ENCODE peak calls at places on chromosomes 1 and 21, in five cellular contexts. One of them, this sample, is unnamed.

GRCh38 chr1:170657275-170657853 is 6.6 kb upstream of the PRRX1 start:
- DNase-seq in heart left ventricle: no peak
- DNase-seq in right atrium auricular region: no peak
- DNase-seq in lower lobe of right lung: no peak
- DNase-seq in HL-60: no peak
- DNase-seq in this sample: no peak

GRCh38 chr1:6447818-6448748 is 17.9 kb downstream of the TNFRSF25 start:
- DNase-seq in heart left ventricle: no peak
- DNase-seq in right atrium auricular region: no peak
- DNase-seq in lower lobe of right lung: no peak
- DNase-seq in HL-60: no peak
- DNase-seq in this sample: no peak

GRCh38 chr1:45381243-45381642 is 41.0 kb upstream of the MUTYH start:
- DNase-seq in heart left ventricle: no peak
- DNase-seq in right atrium auricular region: no peak
- DNase-seq in lower lobe of right lung: no peak
- DNase-seq in HL-60: no peak
- DNase-seq in this sample: no peak

GRCh38 chr1:163174524-163175437 is 27.9 kb downstream of the RGS5 start:
- DNase-seq in heart left ventricle: peak; percentile 61
- DNase-seq in right atrium auricular region: peak; percentile 72
- DNase-seq in lower lobe of right lung: peak; percentile 58
- DNase-seq in HL-60: peak; percentile 49
- DNase-seq in this sample: peak; percentile 79

GRCh38 chr21:36209626-36210171 is 53.1 kb downstream of the DOP1B start:
- DNase-seq in heart left ventricle: no peak
- DNase-seq in right atrium auricular region: no peak
- DNase-seq in lower lobe of right lung: peak; percentile 52
- DNase-seq in HL-60: peak; percentile 66
- DNase-seq in this sample: no peak

GRCh38 chr1:177278626-177279390 is 108.0 kb downstream of the BRINP2 start:
- DNase-seq in heart left ventricle: no peak
- DNase-seq in right atrium auricular region: no peak
- DNase-seq in lower lobe of right lung: no peak
- DNase-seq in HL-60: no peak
- DNase-seq in this sample: no peak

GRCh38 chr1:152886758-152887409 is 8.8 kb downstream of the SMCP start:
- DNase-seq in heart left ventricle: no peak
- DNase-seq in right atrium auricular region: no peak
- DNase-seq in lower lobe of right lung: no peak
- DNase-seq in HL-60: no peak
- DNase-seq in this sample: no peak

GRCh38 chr1:24641646-24642151 is 1.4 kb upstream of the SRRM1 start:
- DNase-seq in heart left ventricle: peak; percentile 42
- DNase-seq in right atrium auricular region: no peak
- DNase-seq in lower lobe of right lung: peak; percentile 70
- DNase-seq in HL-60: peak; percentile 62
- DNase-seq in this sample: no peak

GRCh38 chr1:93993731-93994130 is 84.5 kb upstream of the GCLM start:
- DNase-seq in heart left ventricle: no peak
- DNase-seq in right atrium auricular region: no peak
- DNase-seq in lower lobe of right lung: no peak
- DNase-seq in HL-60: no peak
- DNase-seq in this sample: no peak

GRCh38 chr1:21655748-21656147 is 13.4 kb downstream of the RAP1GAP start:
- DNase-seq in heart left ventricle: no peak
- DNase-seq in right atrium auricular region: no peak
- DNase-seq in lower lobe of right lung: no peak
- DNase-seq in HL-60: no peak
- DNase-seq in this sample: no peak

GRCh38 chr1:7587726-7588456 is 183.2 kb upstream of the VAMP3 start:
- DNase-seq in heart left ventricle: no peak
- DNase-seq in right atrium auricular region: no peak
- DNase-seq in lower lobe of right lung: peak; percentile 26
- DNase-seq in HL-60: no peak
- DNase-seq in this sample: no peak

GRCh38 chr1:228171221-228171891 is 5.8 kb downstream of the IBA57 start:
- DNase-seq in heart left ventricle: no peak
- DNase-seq in right atrium auricular region: no peak
- DNase-seq in lower lobe of right lung: peak; percentile 33
- DNase-seq in HL-60: no peak
- DNase-seq in this sample: no peak

GRCh38 chr1:155694167-155694566 is 5.3 kb downstream of the DAP3 start:
- DNase-seq in heart left ventricle: no peak
- DNase-seq in right atrium auricular region: no peak
- DNase-seq in lower lobe of right lung: no peak
- DNase-seq in HL-60: no peak
- DNase-seq in this sample: no peak

GRCh38 chr21:34926784-34927548 is 122.1 kb downstream of the RUNX1 start:
- DNase-seq in heart left ventricle: no peak
- DNase-seq in right atrium auricular region: no peak
- DNase-seq in lower lobe of right lung: no peak
- DNase-seq in HL-60: no peak
- DNase-seq in this sample: no peak

GRCh38 chr1:65195495-65196417 is 47.8 kb downstream of the AK4 start:
- DNase-seq in heart left ventricle: no peak
- DNase-seq in right atrium auricular region: no peak
- DNase-seq in lower lobe of right lung: no peak
- DNase-seq in HL-60: no peak
- DNase-seq in this sample: no peak

GRCh38 chr1:192485692-192486436 is 89.7 kb upstream of the RGS1 start:
- DNase-seq in heart left ventricle: peak; percentile 77
- DNase-seq in right atrium auricular region: peak; percentile 90
- DNase-seq in lower lobe of right lung: peak; percentile 47
- DNase-seq in HL-60: no peak
- DNase-seq in this sample: peak; percentile 80

GRCh38 chr1:77655431-77655974 is 27.0 kb downstream of the ZZZ3 start:
- DNase-seq in heart left ventricle: no peak
- DNase-seq in right atrium auricular region: no peak
- DNase-seq in lower lobe of right lung: no peak
- DNase-seq in HL-60: no peak
- DNase-seq in this sample: no peak

GRCh38 chr1:156748670-156749428 is 2.6 kb downstream of the HDGF start:
- DNase-seq in heart left ventricle: peak; percentile 78
- DNase-seq in right atrium auricular region: peak; percentile 83
- DNase-seq in lower lobe of right lung: peak; percentile 73
- DNase-seq in HL-60: peak; percentile 89
- DNase-seq in this sample: peak; percentile 81

GRCh38 chr1:153538315-153538821 is 2.4 kb downstream of the S100A5 start:
- DNase-seq in heart left ventricle: no peak
- DNase-seq in right atrium auricular region: no peak
- DNase-seq in lower lobe of right lung: no peak
- DNase-seq in HL-60: no peak
- DNase-seq in this sample: no peak

GRCh38 chr1:155321577-155322497 is 1.1 kb downstream of the RUSC1 start:
- DNase-seq in heart left ventricle: no peak
- DNase-seq in right atrium auricular region: no peak
- DNase-seq in lower lobe of right lung: no peak
- DNase-seq in HL-60: no peak
- DNase-seq in this sample: no peak

GRCh38 chr1:3053366-3053980 is 15.5 kb upstream of the PRDM16 start:
- DNase-seq in heart left ventricle: no peak
- DNase-seq in right atrium auricular region: no peak
- DNase-seq in lower lobe of right lung: no peak
- DNase-seq in HL-60: no peak
- DNase-seq in this sample: peak; percentile 28

GRCh38 chr1:179816196-179816960 is 61.2 kb downstream of the TOR1AIP2 start:
- DNase-seq in heart left ventricle: peak; percentile 79
- DNase-seq in right atrium auricular region: peak; percentile 70
- DNase-seq in lower lobe of right lung: no peak
- DNase-seq in HL-60: no peak
- DNase-seq in this sample: no peak

GRCh38 chr1:56666112-56666608 is 21.0 kb downstream of the PRKAA2 start:
- DNase-seq in heart left ventricle: no peak
- DNase-seq in right atrium auricular region: no peak
- DNase-seq in lower lobe of right lung: no peak
- DNase-seq in HL-60: no peak
- DNase-seq in this sample: no peak

GRCh38 chr1:29275435-29275834 is 39.1 kb downstream of the PTPRU start:
- DNase-seq in heart left ventricle: no peak
- DNase-seq in right atrium auricular region: no peak
- DNase-seq in lower lobe of right lung: no peak
- DNase-seq in HL-60: no peak
- DNase-seq in this sample: no peak

GRCh38 chr1:219298581-219299148 is 125.0 kb downstream of the LYPLAL1 start:
- DNase-seq in heart left ventricle: no peak
- DNase-seq in right atrium auricular region: peak; percentile 65
- DNase-seq in lower lobe of right lung: no peak
- DNase-seq in HL-60: no peak
- DNase-seq in this sample: no peak

GRCh38 chr1:93738926-93739325 is 57.3 kb upstream of the BCAR3 start:
- DNase-seq in heart left ventricle: no peak
- DNase-seq in right atrium auricular region: no peak
- DNase-seq in lower lobe of right lung: no peak
- DNase-seq in HL-60: no peak
- DNase-seq in this sample: no peak

GRCh38 chr1:57360846-57361407 is 62.9 kb downstream of the DAB1 start:
- DNase-seq in heart left ventricle: no peak
- DNase-seq in right atrium auricular region: no peak
- DNase-seq in lower lobe of right lung: no peak
- DNase-seq in HL-60: no peak
- DNase-seq in this sample: no peak

GRCh38 chr1:190453550-190453949 is 24.1 kb downstream of the BRINP3 start:
- DNase-seq in heart left ventricle: no peak
- DNase-seq in right atrium auricular region: no peak
- DNase-seq in lower lobe of right lung: no peak
- DNase-seq in HL-60: no peak
- DNase-seq in this sample: no peak

GRCh38 chr1:227225715-227226346 is 92.5 kb downstream of the CDC42BPA start:
- DNase-seq in heart left ventricle: no peak
- DNase-seq in right atrium auricular region: no peak
- DNase-seq in lower lobe of right lung: no peak
- DNase-seq in HL-60: peak; percentile 4
- DNase-seq in this sample: no peak

GRCh38 chr1:177937931-177938330 is 31.9 kb downstream of the SEC16B start:
- DNase-seq in heart left ventricle: no peak
- DNase-seq in right atrium auricular region: no peak
- DNase-seq in lower lobe of right lung: no peak
- DNase-seq in HL-60: no peak
- DNase-seq in this sample: no peak

DNA sequence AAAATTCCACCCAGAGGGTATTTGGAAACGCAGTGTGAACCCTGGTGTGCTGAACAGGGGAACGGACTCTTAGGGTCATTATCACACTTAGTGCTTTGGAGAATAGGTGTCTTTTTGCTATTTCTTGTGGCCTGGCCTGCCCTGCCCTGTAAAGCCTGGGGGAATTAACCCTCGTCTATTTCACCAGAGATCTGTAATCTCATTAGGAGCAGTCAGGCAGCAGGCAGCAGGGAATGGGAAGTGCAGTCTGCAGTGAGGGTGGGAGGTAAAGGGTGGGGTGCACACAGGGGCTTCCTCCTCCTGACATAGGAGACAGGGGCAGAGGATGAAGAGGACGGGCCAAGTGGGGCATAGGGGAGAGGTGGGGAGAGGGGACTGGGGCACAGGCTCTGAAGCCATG is 1.1 kb upstream of the SLC1A7 start:
- DNase-seq in heart left ventricle: no peak
- DNase-seq in right atrium auricular region: no peak
- DNase-seq in lower lobe of right lung: no peak
- DNase-seq in HL-60: no peak
- DNase-seq in this sample: peak; percentile 31
- H3K27ac ChIP-seq in heart left ventricle: no peak overlapping the region
- H3K27ac ChIP-seq in right atrium auricular region: no peak overlapping the region
- H3K27ac ChIP-seq in lower lobe of right lung: no peak overlapping the region
- H3K27ac ChIP-seq in HL-60: no peak overlapping the region
- H3K27ac ChIP-seq in this sample: no peak overlapping the region

DNA sequence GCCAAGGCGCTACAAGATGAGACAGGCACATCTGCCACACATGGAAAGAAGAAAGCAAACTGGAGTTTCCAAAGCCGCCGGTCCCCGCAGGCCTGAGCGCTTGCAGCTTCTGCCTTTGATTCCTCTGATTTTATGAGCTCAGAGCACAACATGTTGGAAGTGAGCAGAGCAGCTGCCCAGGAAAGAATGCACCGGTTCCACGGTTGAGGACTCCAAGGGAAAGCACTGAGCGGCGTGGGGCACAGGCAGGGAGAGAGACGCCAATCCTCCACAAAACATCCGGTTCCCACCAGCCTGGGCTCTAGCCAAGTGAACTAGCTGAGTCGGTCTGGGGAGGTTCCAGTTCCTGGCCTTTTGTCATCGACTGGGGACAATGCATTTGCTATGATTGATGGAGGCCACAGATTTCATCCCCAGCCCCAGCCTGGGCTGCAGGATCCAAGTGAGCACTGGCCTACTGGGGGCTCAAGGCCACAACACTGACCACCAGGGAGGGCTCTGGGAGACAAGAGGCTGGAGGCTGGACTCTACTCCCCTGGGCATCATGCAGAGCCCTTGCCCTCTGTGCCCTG is 253.1 kb upstream of the IRF2BP2 start:
- DNase-seq in heart left ventricle: peak; percentile 88
- DNase-seq in right atrium auricular region: peak; percentile 92
- DNase-seq in lower lobe of right lung: peak; percentile 67
- DNase-seq in HL-60: no peak
- DNase-seq in this sample: peak; percentile 79
- H3K27ac ChIP-seq in heart left ventricle: peak overlapping the region; percentile 74
- H3K27ac ChIP-seq in right atrium auricular region: peak overlapping the region; percentile 85
- H3K27ac ChIP-seq in lower lobe of right lung: peak overlapping the region; percentile 76
- H3K27ac ChIP-seq in HL-60: no peak overlapping the region
- H3K27ac ChIP-seq in this sample: peak overlapping the region; percentile 56

DNA sequence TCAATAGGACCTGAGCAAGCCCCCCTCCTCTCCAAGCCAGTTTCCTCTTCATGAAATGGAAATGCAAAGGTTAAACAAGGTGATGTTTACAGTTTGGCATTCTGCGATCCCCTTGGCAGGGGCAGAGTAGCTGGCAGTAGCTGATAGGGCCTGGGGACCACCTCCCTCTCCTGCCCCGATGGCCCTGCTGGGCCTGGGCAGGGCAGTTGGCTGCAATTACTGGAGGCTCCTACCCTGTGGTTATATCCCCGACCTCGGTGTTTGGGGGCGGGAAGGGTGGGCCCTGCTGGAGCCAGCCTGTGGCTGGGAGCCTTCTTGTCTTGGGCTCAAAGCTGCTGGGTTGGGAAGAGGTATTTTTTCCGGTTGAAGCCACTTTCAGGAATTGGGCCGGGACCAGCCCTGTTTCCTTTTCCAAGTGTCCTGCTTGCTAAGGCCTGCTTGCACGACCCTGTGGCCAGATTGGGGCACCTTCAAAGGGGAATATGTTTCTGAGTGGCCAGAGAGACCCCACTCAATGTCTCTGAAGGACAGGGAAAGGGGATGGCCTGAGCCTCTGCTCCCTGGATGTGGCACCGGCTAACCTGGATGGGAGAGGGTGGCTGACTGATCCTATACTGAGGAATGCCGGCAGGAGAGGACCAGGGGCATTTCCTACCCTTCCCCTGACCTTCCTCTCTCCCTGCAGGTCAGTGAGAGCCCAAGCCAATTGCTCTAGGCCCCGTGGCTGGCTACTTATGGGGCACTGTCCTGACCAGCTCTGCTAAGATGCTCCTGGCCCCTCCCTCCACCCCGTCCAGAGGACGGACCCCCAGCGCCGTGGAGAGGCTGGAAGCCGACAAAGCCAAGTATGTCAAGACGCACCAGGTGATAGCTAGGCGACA is 1.9 kb downstream of the FAM110D start:
- DNase-seq in heart left ventricle: no peak
- DNase-seq in right atrium auricular region: no peak
- DNase-seq in lower lobe of right lung: no peak
- DNase-seq in HL-60: no peak
- DNase-seq in this sample: no peak
- H3K27ac ChIP-seq in heart left ventricle: peak overlapping the region; percentile 96
- H3K27ac ChIP-seq in right atrium auricular region: peak overlapping the region; percentile 95
- H3K27ac ChIP-seq in lower lobe of right lung: peak overlapping the region; percentile 41
- H3K27ac ChIP-seq in HL-60: no peak overlapping the region
- H3K27ac ChIP-seq in this sample: no peak overlapping the region

GRCh38 chr1:184473176-184473966 is 86.5 kb downstream of the C1orf21 start:
- DNase-seq in heart left ventricle: no peak
- DNase-seq in right atrium auricular region: no peak
- DNase-seq in lower lobe of right lung: no peak
- DNase-seq in HL-60: no peak
- DNase-seq in this sample: no peak
- H3K27ac ChIP-seq in heart left ventricle: no peak overlapping the region
- H3K27ac ChIP-seq in right atrium auricular region: no peak overlapping the region
- H3K27ac ChIP-seq in lower lobe of right lung: no peak overlapping the region
- H3K27ac ChIP-seq in HL-60: no peak overlapping the region
- H3K27ac ChIP-seq in this sample: no peak overlapping the region

This sample was measured in coronary artery.